ENCODE peak calls at places on chromosomes 1 and 21, in ten cellular contexts. G is Caco-2, B is IMR-90, R is AG09309, Y is MM.1S, U is aorta, C is foreskin fibroblast, O is cardiac fibroblast, K is astrocyte of the cerebellum, I is mesenchymal stem cell. H is an unnamed sample.

GRCh38 chr1:163652441-163652840 is 330.7 kb downstream of the NUF2 start:
- DNase-seq in G (no peak), B (no peak), R (no peak), Y (no peak), U (no peak), C (no peak), O (no peak), K (no peak), I (no peak), H (no peak)

GRCh38 chr1:28668191-28668955 is at the start of gene GMEB1:
- DNase-seq in G (peak), B (peak), R (no peak), Y (peak), U (peak), C (peak), O (peak), K (peak), I (peak), H (peak)

GRCh38 chr1:196142111-196142510 is 466.1 kb downstream of the KCNT2 start:
- DNase-seq in G (no peak), B (no peak), R (no peak), Y (no peak), U (no peak), C (no peak), O (no peak), K (no peak), I (no peak), H (no peak)

GRCh38 chr1:3170566-3171453 is 101.8 kb downstream of the PRDM16 start:
- DNase-seq in G (no peak), B (no peak), R (no peak), Y (peak), U (peak), C (no peak), O (peak), K (no peak), I (peak), H (no peak)

GRCh38 chr1:18657436-18658179 is 27.0 kb downstream of the PAX7 start:
- DNase-seq in G (no peak), B (no peak), R (no peak), Y (no peak), U (no peak), C (no peak), O (no peak), K (no peak), I (no peak), H (no peak)

GRCh38 chr1:41021526-41022308 is at the start of gene SLFNL1:
- DNase-seq in G (no peak), B (peak), R (no peak), Y (no peak), U (no peak), C (peak), O (peak), K (no peak), I (peak), H (no peak)

GRCh38 chr1:40668769-40669525 is 3.5 kb upstream of the RIMS3 start:
- DNase-seq in G (peak), B (peak), R (no peak), Y (peak), U (peak), C (peak), O (peak), K (peak), I (peak), H (peak)

GRCh38 chr1:161420763-161421455 is 53.2 kb upstream of the CFAP126 start:
- DNase-seq in G (no peak), B (peak), R (no peak), Y (no peak), U (peak), C (no peak), O (no peak), K (no peak), I (peak), H (no peak)

GRCh38 chr1:233916706-233917105 is 12.2 kb downstream of the SLC35F3 start:
- DNase-seq in G (no peak), B (no peak), R (no peak), Y (no peak), U (no peak), C (no peak), O (no peak), K (peak), I (no peak), H (peak)

GRCh38 chr1:218164930-218165686 is 120.0 kb upstream of the RRP15 start:
- DNase-seq in G (peak), B (no peak), R (no peak), Y (peak), U (peak), C (peak), O (peak), K (no peak), I (peak), H (no peak)

GRCh38 chr21:37848721-37849490 is 67.4 kb downstream of the KCNJ6 start:
- DNase-seq in G (no peak), B (no peak), R (no peak), Y (no peak), U (no peak), C (no peak), O (peak), K (no peak), I (peak), H (no peak)

GRCh38 chr1:115262886-115263285 is 75.2 kb downstream of the NGF start:
- DNase-seq in G (no peak), B (peak), R (no peak), Y (no peak), U (no peak), C (no peak), O (peak), K (peak), I (no peak), H (no peak)

GRCh38 chr1:209829716-209830115 is 1.9 kb downstream of the UTP25 start:
- DNase-seq in G (no peak), B (peak), R (no peak), Y (no peak), U (no peak), C (no peak), O (no peak), K (no peak), I (no peak), H (no peak)
- H3K4me3 ChIP-seq in G (no peak), B (no peak), R (no peak), Y (no peak), U (no peak), C (peak), O (no peak), K (no peak), I (peak), H (peak)

GRCh38 chr1:108502138-108502537 is 52.0 kb downstream of the NBPF6 start:
- DNase-seq in G (no peak), B (no peak), R (no peak), Y (no peak), U (no peak), C (no peak), O (no peak), K (no peak), I (no peak), H (peak)

GRCh38 chr1:108502624-108503023 is 52.5 kb downstream of the NBPF6 start:
- DNase-seq in G (no peak), B (peak), R (peak), Y (no peak), U (no peak), C (peak), O (peak), K (no peak), I (peak), H (peak)

GRCh38 chr1:108504447-108504846 is 54.3 kb downstream of the NBPF6 start:
- DNase-seq in G (no peak), B (no peak), R (no peak), Y (no peak), U (no peak), C (no peak), O (no peak), K (no peak), I (no peak), H (no peak)

GRCh38 chr1:108503062-108503740 is 53.1 kb downstream of the NBPF6 start:
- DNase-seq in G (peak), B (peak), R (peak), Y (no peak), U (no peak), C (peak), O (peak), K (peak), I (peak), H (peak)

DNA sequence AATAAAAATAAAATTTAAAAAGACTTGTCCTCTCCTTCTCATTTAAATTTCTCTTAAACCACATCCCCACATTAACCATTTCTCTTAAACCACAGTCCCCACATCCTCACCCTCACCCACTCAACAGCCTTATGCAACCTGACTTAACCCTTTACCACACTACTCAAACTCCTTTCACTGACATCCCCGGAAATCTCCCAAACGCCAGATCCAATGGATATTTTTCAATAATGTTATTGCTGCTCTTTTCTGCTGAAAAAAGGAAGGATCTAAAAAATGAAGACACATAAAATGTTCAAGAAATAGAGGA is 54.2 kb upstream of the EEIG2 start:
- DNase-seq in G (no peak), B (no peak), R (no peak), Y (no peak), U (no peak), C (no peak), O (no peak), K (no peak), I (no peak), H (no peak)
- H3K4me3 ChIP-seq in G (no peak), B (no peak), R (no peak), Y (no peak), U (no peak), C (no peak), O (no peak), K (no peak), I (no peak), H (no peak)

DNA sequence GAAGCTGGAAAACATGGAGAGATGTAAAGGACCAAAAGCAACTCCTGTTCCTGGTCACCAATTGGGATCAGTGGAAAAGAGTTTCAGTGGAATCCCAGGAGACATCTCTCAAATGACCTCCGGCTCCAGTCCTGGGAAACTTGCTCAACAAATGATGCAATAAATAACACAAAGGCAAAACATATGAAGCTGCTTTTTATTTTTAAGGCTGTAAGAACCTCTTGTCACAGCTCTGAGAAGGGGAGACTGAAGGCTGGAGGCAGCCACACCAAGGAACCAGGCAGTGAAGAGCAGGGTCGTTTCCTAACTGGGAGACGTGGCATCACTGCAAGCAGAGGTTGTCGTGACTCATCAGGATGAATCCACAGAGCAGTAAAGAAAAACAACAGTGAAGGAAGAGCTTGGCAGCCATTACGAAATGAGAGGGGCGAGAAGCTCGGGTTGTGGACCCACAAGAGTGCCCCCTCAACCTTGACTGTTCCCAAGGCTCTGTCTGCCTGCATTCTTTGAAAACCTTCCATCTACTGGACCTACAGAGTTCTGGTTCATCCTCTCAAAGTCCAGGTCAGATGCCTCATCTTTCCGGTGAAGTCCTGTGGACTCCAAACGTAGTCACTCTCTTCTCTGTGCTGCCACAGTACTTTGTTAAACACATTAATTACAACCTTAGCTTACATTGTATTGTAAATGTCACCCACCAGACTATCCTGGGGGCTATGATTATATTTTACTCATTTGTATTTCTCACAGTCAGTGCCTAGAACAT is 32.1 kb downstream of the JAK1 start:
- DNase-seq in G (no peak), B (peak), R (peak), Y (no peak), U (no peak), C (peak), O (peak), K (no peak), I (peak), H (no peak)
- H3K4me3 ChIP-seq in G (no peak), B (no peak), R (no peak), Y (no peak), U (no peak), C (no peak), O (no peak), K (no peak), I (peak), H (no peak)

DNA sequence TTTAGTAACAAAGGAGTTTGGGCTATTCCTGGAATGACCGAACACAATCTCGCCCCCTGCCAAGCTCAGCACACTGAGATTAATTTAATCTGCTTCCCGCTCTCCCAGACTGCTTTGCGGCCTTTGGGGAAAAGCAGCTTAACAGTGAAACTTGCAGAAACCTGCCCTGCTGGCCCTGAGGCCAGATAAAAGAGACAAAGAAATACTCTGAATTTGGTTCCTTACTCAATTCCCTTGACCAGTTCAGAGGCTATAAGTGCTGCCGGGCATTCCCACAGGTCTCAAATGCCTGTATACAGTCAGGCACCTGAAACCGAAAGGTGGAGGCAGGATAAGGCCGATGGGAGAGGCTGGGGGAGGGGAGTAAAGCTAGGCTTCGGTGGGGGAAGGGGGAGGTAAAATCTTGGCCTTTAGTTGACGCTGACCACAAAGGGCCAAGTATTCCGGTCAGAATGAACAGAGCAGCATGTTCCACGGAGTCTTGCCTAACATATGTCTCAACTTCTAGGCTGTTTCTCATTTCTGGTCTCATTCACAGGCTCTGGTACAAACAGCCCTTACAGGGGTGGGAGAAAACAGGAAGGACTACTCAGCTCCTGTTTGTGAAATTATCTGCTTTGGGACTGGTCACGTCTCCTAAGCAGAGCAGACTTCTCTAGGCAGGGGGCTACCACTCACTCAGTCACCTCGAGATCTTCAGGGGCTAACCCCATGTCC is 17.8 kb upstream of the A3GALT2 start:
- DNase-seq in G (peak), B (peak), R (peak), Y (no peak), U (no peak), C (peak), O (peak), K (peak), I (peak), H (no peak)
- H3K4me3 ChIP-seq in G (no peak), B (no peak), R (no peak), Y (no peak), U (peak), C (peak), O (no peak), K (no peak), I (peak), H (no peak)

DNA sequence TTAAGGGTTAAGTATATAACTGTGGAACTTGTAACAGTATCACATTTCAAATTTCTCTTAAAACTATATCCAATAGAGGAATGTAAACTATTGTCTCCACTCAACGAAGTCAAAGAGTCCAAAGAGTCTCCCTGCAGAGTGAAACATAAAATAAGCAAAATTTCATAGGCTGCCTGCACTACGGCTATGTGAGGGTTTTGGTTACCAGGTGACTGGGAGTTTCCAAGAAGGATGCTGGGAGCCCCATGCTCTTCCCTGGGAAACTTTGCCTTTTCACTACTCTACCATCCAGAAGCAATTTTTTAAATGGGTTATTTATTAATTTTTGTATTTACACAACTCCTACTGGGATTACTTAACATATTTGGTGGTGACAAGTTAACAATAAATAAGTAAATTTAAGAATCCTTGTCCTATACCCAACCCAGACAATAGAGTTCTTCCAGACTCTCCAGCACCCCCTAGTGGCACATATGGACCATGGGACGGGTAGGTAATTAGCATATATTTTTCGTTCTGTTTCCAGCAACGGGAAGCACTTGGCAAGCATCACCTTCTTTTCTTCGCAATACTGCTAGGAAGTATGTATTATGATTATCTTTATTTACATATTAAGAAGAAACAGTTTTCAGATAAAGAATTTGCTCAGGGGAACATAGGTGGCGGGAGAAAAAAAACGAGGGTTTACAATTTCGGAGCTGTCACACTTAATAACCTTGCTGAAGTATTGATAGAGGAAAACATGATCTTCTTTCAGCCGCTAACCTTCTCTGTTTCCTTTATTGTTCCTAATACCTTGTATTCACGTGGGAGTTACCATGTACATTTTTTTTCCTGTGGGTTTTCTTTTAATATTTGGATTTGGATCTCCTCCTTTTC is 3.5 kb downstream of the FMO2 start:
- DNase-seq in G (peak), B (peak), R (peak), Y (peak), U (no peak), C (peak), O (peak), K (peak), I (peak), H (peak)
- H3K4me3 ChIP-seq in G (no peak), B (no peak), R (no peak), Y (no peak), U (peak), C (no peak), O (peak), K (no peak), I (no peak), H (no peak)

GRCh38 chr1:156080598-156081173 is 1.6 kb downstream of the MEX3A start:
- DNase-seq in G (no peak), B (no peak), R (no peak), Y (no peak), U (no peak), C (no peak), O (no peak), K (no peak), I (no peak), H (no peak)
- H3K4me3 ChIP-seq in G (peak), B (peak), R (peak), Y (no peak), U (no peak), C (peak), O (peak), K (peak), I (peak), H (no peak)

GRCh38 chr1:10031461-10031860 is 1.3 kb upstream of the UBE4B start:
- DNase-seq in G (peak), B (peak), R (no peak), Y (no peak), U (no peak), C (peak), O (peak), K (no peak), I (peak), H (no peak)
- H3K4me3 ChIP-seq in G (no peak), B (no peak), R (no peak), Y (no peak), U (no peak), C (no peak), O (no peak), K (no peak), I (no peak), H (no peak)

DNA sequence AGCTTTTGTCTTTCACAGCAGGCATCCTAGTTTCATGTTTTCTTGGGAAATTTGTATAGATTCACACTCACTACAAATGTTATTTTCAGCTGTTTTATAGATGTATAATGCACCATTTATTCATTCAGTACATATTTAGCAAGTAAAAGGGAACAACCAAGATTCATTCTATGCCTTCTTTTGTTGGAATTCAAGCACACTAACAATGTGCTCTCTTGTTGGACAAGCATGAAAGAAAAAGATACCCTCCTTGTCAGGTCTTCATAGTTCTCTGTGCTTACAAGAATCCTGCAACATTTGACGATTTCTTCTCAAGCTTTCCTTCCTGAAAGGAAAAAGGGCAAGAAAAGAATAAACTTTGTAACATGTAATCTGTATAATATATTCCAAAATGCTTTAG is 456.0 kb downstream of the USP25 start:
- DNase-seq in G (no peak), B (no peak), R (no peak), Y (no peak), U (no peak), C (no peak), O (no peak), K (no peak), I (no peak), H (no peak)
- H3K4me3 ChIP-seq in G (no peak), B (no peak), R (no peak), Y (no peak), U (no peak), C (no peak), O (no peak), K (no peak), I (no peak), H (no peak)

H was measured in PC-9.